ENCODE peak calls at places on chromosomes 12 and 14, in nine cellular contexts. L is A549, G is sigmoid colon, Z is amniotic stem cell, Y is K562, B is H4, V is KBM-7, R is left ventricle myocardium superior, C is AML-193. E is an unnamed sample.
A peak's percentile ranks its signal among the peaks of the same experiment; 100 is the strongest.

GRCh38 chr14:24307575-24308341 is at the start of gene CIDEB:
- DNase-seq in L (peak; percentile 77), G (peak; percentile 77), Z (peak; percentile 37), Y (peak; percentile 62), B (peak; percentile 31), V (peak; percentile 87), R (peak; percentile 55), C (peak; percentile 51), E (peak; percentile 23)

GRCh38 chr14:102944448-102945330 is 22.2 kb downstream of the AMN start:
- DNase-seq in L (no peak), G (no peak), Z (no peak), Y (no peak), B (no peak), V (no peak), R (no peak), C (no peak), E (no peak)

GRCh38 chr12:97501422-97501821 is 38.8 kb downstream of the RMST start:
- DNase-seq in L (no peak), G (no peak), Z (no peak), Y (no peak), B (no peak), V (no peak), R (no peak), C (no peak), E (no peak)

GRCh38 chr12:124318336-124319020 is 23.6 kb downstream of the RFLNA start:
- DNase-seq in L (no peak), G (no peak), Z (no peak), Y (no peak), B (no peak), V (no peak), R (no peak), C (no peak), E (no peak)

GRCh38 chr14:102390486-102390885 is 27.7 kb downstream of the TECPR2 start:
- DNase-seq in L (no peak), G (no peak), Z (no peak), Y (no peak), B (no peak), V (peak; percentile 5), R (no peak), C (no peak), E (no peak)

GRCh38 chr14:64502476-64503183 is 1.0 kb downstream of the ZBTB25 start:
- DNase-seq in L (no peak), G (peak; percentile 69), Z (no peak), Y (no peak), B (no peak), V (no peak), R (no peak), C (no peak), E (no peak)

GRCh38 chr14:94542111-94542810 is 19.0 kb upstream of the SERPINA4 start:
- DNase-seq in L (no peak), G (no peak), Z (peak; percentile 37), Y (no peak), B (no peak), V (no peak), R (no peak), C (no peak), E (no peak)

GRCh38 chr12:1912580-1913376 is 5.7 kb downstream of the CACNA2D4 start:
- DNase-seq in L (no peak), G (no peak), Z (no peak), Y (peak; percentile 2), B (peak; percentile 10), V (no peak), R (no peak), C (no peak), E (no peak)

GRCh38 chr14:35687335-35687939 is 121.7 kb downstream of the RALGAPA1 start:
- DNase-seq in L (peak; percentile 4), G (no peak), Z (peak; percentile 27), Y (peak; percentile 11), B (peak; percentile 39), V (peak; percentile 56), R (no peak), C (peak; percentile 43), E (no peak)

GRCh38 chr14:83993545-83993944 is 1536.4 kb upstream of the FLRT2 start:
- DNase-seq in L (no peak), G (no peak), Z (no peak), Y (no peak), B (no peak), V (no peak), R (no peak), C (no peak), E (no peak)

GRCh38 chr14:104864267-104865068 is 600 bp upstream of the CEP170B start:
- DNase-seq in L (peak; percentile 37), G (peak; percentile 74), Z (no peak), Y (no peak), B (no peak), V (no peak), R (no peak), C (no peak), E (no peak)

GRCh38 chr14:106507354-106507753 is 981.0 kb downstream of the TMEM121 start:
- DNase-seq in L (no peak), G (no peak), Z (no peak), Y (no peak), B (no peak), V (no peak), R (no peak), C (no peak), E (no peak)

GRCh38 chr12:3727877-3728632 is 24.9 kb downstream of the CRACR2A start:
- DNase-seq in L (no peak), G (no peak), Z (no peak), Y (peak; percentile 9), B (peak; percentile 96), V (peak; percentile 6), R (peak; percentile 34), C (peak; percentile 69), E (no peak)